ENCODE peak calls at places on chromosomes 11 and 22, in ten cellular contexts. One of them, this sample, is unnamed.

GRCh38 chr22:27686534-27686933 is 115.0 kb downstream of the MN1 start:
- DNase-seq in foreskin keratinocyte: no peak
- DNase-seq in HFF-Myc: no peak
- DNase-seq in BJ: peak; percentile 5
- DNase-seq in GM23338: no peak
- DNase-seq in transverse colon: peak; percentile 34
- DNase-seq in mesothelial cell of epicardium: no peak
- DNase-seq in dorsolateral prefrontal cortex: peak; percentile 88
- DNase-seq in Calu3: peak; percentile 69
- DNase-seq in kidney: peak; percentile 83
- DNase-seq in this sample: peak; percentile 93

GRCh38 chr11:119091966-119092879 is 7.5 kb downstream of the HMBS start:
- DNase-seq in mesothelial cell of epicardium: no peak
- DNase-seq in BJ: no peak
- DNase-seq in foreskin keratinocyte: no peak
- DNase-seq in Calu3: no peak
- DNase-seq in kidney: no peak
- DNase-seq in GM23338: no peak
- DNase-seq in HFF-Myc: no peak
- DNase-seq in transverse colon: no peak
- DNase-seq in dorsolateral prefrontal cortex: no peak
- DNase-seq in this sample: no peak

GRCh38 chr11:2769779-2770555 is 70.2 kb upstream of the KCNQ1OT1 start:
- DNase-seq in mesothelial cell of epicardium: peak; percentile 36
- DNase-seq in GM23338: no peak
- DNase-seq in transverse colon: no peak
- DNase-seq in foreskin keratinocyte: no peak
- DNase-seq in HFF-Myc: no peak
- DNase-seq in Calu3: no peak
- DNase-seq in kidney: peak; percentile 73
- DNase-seq in dorsolateral prefrontal cortex: peak; percentile 1
- DNase-seq in BJ: no peak
- DNase-seq in this sample: no peak

GRCh38 chr22:30436196-30436595 is 10.6 kb downstream of the MTFP1 start:
- DNase-seq in kidney: peak; percentile 26
- DNase-seq in Calu3: no peak
- DNase-seq in HFF-Myc: no peak
- DNase-seq in dorsolateral prefrontal cortex: no peak
- DNase-seq in mesothelial cell of epicardium: no peak
- DNase-seq in BJ: no peak
- DNase-seq in foreskin keratinocyte: no peak
- DNase-seq in transverse colon: no peak
- DNase-seq in GM23338: no peak
- DNase-seq in this sample: no peak

GRCh38 chr11:67271548-67272284 is 5.4 kb downstream of the GRK2 start:
- DNase-seq in BJ: no peak
- DNase-seq in foreskin keratinocyte: no peak
- DNase-seq in dorsolateral prefrontal cortex: peak; percentile 3
- DNase-seq in GM23338: no peak
- DNase-seq in transverse colon: peak; percentile 22
- DNase-seq in mesothelial cell of epicardium: no peak
- DNase-seq in Calu3: no peak
- DNase-seq in HFF-Myc: no peak
- DNase-seq in kidney: peak; percentile 77
- DNase-seq in this sample: no peak

GRCh38 chr11:31408205-31408604 is 38.5 kb downstream of the DNAJC24 start:
- DNase-seq in kidney: no peak
- DNase-seq in foreskin keratinocyte: no peak
- DNase-seq in Calu3: no peak
- DNase-seq in transverse colon: no peak
- DNase-seq in HFF-Myc: no peak
- DNase-seq in mesothelial cell of epicardium: no peak
- DNase-seq in BJ: no peak
- DNase-seq in GM23338: no peak
- DNase-seq in dorsolateral prefrontal cortex: no peak
- DNase-seq in this sample: no peak

GRCh38 chr22:46501701-46502100 is 35.7 kb downstream of the CELSR1 start:
- DNase-seq in transverse colon: no peak
- DNase-seq in dorsolateral prefrontal cortex: no peak
- DNase-seq in HFF-Myc: no peak
- DNase-seq in GM23338: no peak
- DNase-seq in Calu3: peak; percentile 14
- DNase-seq in BJ: peak; percentile 59
- DNase-seq in foreskin keratinocyte: peak; percentile 75
- DNase-seq in kidney: no peak
- DNase-seq in mesothelial cell of epicardium: no peak
- DNase-seq in this sample: peak; percentile 67

GRCh38 chr11:106421673-106422292 is 344.3 kb downstream of the AASDHPPT start:
- DNase-seq in Calu3: no peak
- DNase-seq in kidney: no peak
- DNase-seq in BJ: no peak
- DNase-seq in HFF-Myc: no peak
- DNase-seq in mesothelial cell of epicardium: no peak
- DNase-seq in dorsolateral prefrontal cortex: no peak
- DNase-seq in GM23338: peak; percentile 43
- DNase-seq in transverse colon: no peak
- DNase-seq in foreskin keratinocyte: peak; percentile 29
- DNase-seq in this sample: no peak

GRCh38 chr11:83676061-83676460 is 389.9 kb upstream of the CCDC90B start:
- DNase-seq in BJ: no peak
- DNase-seq in foreskin keratinocyte: no peak
- DNase-seq in GM23338: no peak
- DNase-seq in transverse colon: no peak
- DNase-seq in dorsolateral prefrontal cortex: no peak
- DNase-seq in HFF-Myc: no peak
- DNase-seq in Calu3: no peak
- DNase-seq in mesothelial cell of epicardium: no peak
- DNase-seq in kidney: no peak
- DNase-seq in this sample: no peak

GRCh38 chr11:24793479-24793878 is 296.6 kb downstream of the LUZP2 start:
- DNase-seq in HFF-Myc: no peak
- DNase-seq in foreskin keratinocyte: peak; percentile 24
- DNase-seq in dorsolateral prefrontal cortex: no peak
- DNase-seq in Calu3: no peak
- DNase-seq in mesothelial cell of epicardium: no peak
- DNase-seq in BJ: no peak
- DNase-seq in GM23338: no peak
- DNase-seq in kidney: no peak
- DNase-seq in transverse colon: no peak
- DNase-seq in this sample: peak; percentile 50

GRCh38 chr11:71437879-71438278 is 10.3 kb downstream of the DHCR7 start:
- DNase-seq in foreskin keratinocyte: no peak
- DNase-seq in Calu3: no peak
- DNase-seq in BJ: no peak
- DNase-seq in transverse colon: no peak
- DNase-seq in GM23338: no peak
- DNase-seq in dorsolateral prefrontal cortex: no peak
- DNase-seq in mesothelial cell of epicardium: no peak
- DNase-seq in kidney: no peak
- DNase-seq in HFF-Myc: no peak
- DNase-seq in this sample: no peak

GRCh38 chr11:120105576-120105975 is 32.3 kb downstream of the TRIM29 start:
- DNase-seq in mesothelial cell of epicardium: no peak
- DNase-seq in transverse colon: no peak
- DNase-seq in BJ: no peak
- DNase-seq in GM23338: no peak
- DNase-seq in kidney: no peak
- DNase-seq in Calu3: no peak
- DNase-seq in dorsolateral prefrontal cortex: no peak
- DNase-seq in HFF-Myc: no peak
- DNase-seq in foreskin keratinocyte: no peak
- DNase-seq in this sample: no peak

GRCh38 chr11:7971846-7972245 is 6.6 kb upstream of the NLRP10 start:
- DNase-seq in mesothelial cell of epicardium: no peak
- DNase-seq in transverse colon: no peak
- DNase-seq in kidney: no peak
- DNase-seq in foreskin keratinocyte: no peak
- DNase-seq in Calu3: no peak
- DNase-seq in dorsolateral prefrontal cortex: no peak
- DNase-seq in BJ: no peak
- DNase-seq in GM23338: no peak
- DNase-seq in HFF-Myc: no peak
- DNase-seq in this sample: peak; percentile 33

GRCh38 chr11:66846671-66847091 is 3.4 kb downstream of the RCE1 start:
- DNase-seq in transverse colon: no peak
- DNase-seq in HFF-Myc: no peak
- DNase-seq in kidney: peak; percentile 54
- DNase-seq in GM23338: no peak
- DNase-seq in Calu3: no peak
- DNase-seq in dorsolateral prefrontal cortex: no peak
- DNase-seq in BJ: no peak
- DNase-seq in mesothelial cell of epicardium: no peak
- DNase-seq in foreskin keratinocyte: no peak
- DNase-seq in this sample: peak; percentile 20

GRCh38 chr11:97772696-97773095 is 1248.1 kb upstream of the CNTN5 start:
- DNase-seq in transverse colon: no peak
- DNase-seq in HFF-Myc: no peak
- DNase-seq in Calu3: no peak
- DNase-seq in kidney: no peak
- DNase-seq in GM23338: no peak
- DNase-seq in BJ: no peak
- DNase-seq in mesothelial cell of epicardium: no peak
- DNase-seq in foreskin keratinocyte: no peak
- DNase-seq in dorsolateral prefrontal cortex: no peak
- DNase-seq in this sample: peak; percentile 40

GRCh38 chr11:105357764-105358163 is 218.2 kb upstream of the CARD18 start:
- DNase-seq in kidney: no peak
- DNase-seq in BJ: no peak
- DNase-seq in Calu3: no peak
- DNase-seq in transverse colon: no peak
- DNase-seq in HFF-Myc: no peak
- DNase-seq in GM23338: no peak
- DNase-seq in foreskin keratinocyte: peak; percentile 70
- DNase-seq in dorsolateral prefrontal cortex: no peak
- DNase-seq in mesothelial cell of epicardium: no peak
- DNase-seq in this sample: peak; percentile 71

GRCh38 chr11:36586543-36586942 is 7.8 kb upstream of the IFTAP start:
- DNase-seq in dorsolateral prefrontal cortex: no peak
- DNase-seq in kidney: no peak
- DNase-seq in Calu3: no peak
- DNase-seq in BJ: no peak
- DNase-seq in GM23338: no peak
- DNase-seq in HFF-Myc: no peak
- DNase-seq in foreskin keratinocyte: no peak
- DNase-seq in mesothelial cell of epicardium: no peak
- DNase-seq in transverse colon: no peak
- DNase-seq in this sample: no peak

GRCh38 chr11:121665211-121665838 is 212.6 kb upstream of the SORL1-AS1 start:
- DNase-seq in HFF-Myc: no peak
- DNase-seq in BJ: no peak
- DNase-seq in foreskin keratinocyte: no peak
- DNase-seq in transverse colon: no peak
- DNase-seq in dorsolateral prefrontal cortex: no peak
- DNase-seq in mesothelial cell of epicardium: no peak
- DNase-seq in kidney: no peak
- DNase-seq in GM23338: no peak
- DNase-seq in Calu3: no peak
- DNase-seq in this sample: no peak

GRCh38 chr11:23112987-23113886 is 253.0 kb upstream of the CCDC179 start:
- DNase-seq in GM23338: peak; percentile 79
- DNase-seq in Calu3: peak; percentile 73
- DNase-seq in foreskin keratinocyte: peak; percentile 48
- DNase-seq in transverse colon: peak; percentile 77
- DNase-seq in dorsolateral prefrontal cortex: no peak
- DNase-seq in HFF-Myc: peak; percentile 12
- DNase-seq in mesothelial cell of epicardium: no peak
- DNase-seq in kidney: no peak
- DNase-seq in BJ: no peak
- DNase-seq in this sample: peak; percentile 65
- TF ChIP-seq CTCF in GM23338: peak; percentile 84
- TF ChIP-seq CTCF in Calu3: peak; percentile 20
- TF ChIP-seq CTCF in foreskin keratinocyte: peak; percentile 82
- TF ChIP-seq CTCF in transverse colon: peak; percentile 48
- TF ChIP-seq CTCF in dorsolateral prefrontal cortex: no peak
- TF ChIP-seq CTCF in HFF-Myc: peak; percentile 48
- TF ChIP-seq CTCF in mesothelial cell of epicardium: peak; percentile 24
- TF ChIP-seq CTCF in kidney: peak; percentile 48
- TF ChIP-seq CTCF in BJ: peak; percentile 62
- TF ChIP-seq CTCF in this sample: peak; percentile 67

DNA sequence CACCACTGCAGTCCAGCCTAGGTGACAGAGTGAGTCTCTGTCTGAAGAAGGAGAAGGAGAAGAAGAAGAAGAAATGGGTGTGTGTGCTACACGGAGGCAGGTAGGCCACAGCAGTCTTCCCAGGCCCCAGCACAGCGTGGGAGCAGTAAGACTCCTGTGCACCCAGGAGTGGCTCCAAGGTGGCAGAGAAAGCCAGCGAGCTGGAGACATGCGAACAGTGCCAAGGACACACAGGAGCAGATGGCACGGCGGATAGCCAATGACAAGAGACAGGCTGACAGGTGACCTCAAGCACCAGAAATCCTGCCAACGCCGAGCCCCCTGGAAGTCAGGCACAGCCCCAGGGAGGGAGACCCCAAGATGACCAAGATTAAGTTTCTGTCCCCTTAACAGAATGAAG is 9.0 kb upstream of the SCGB1A1 start:
- DNase-seq in dorsolateral prefrontal cortex: no peak
- DNase-seq in Calu3: no peak
- DNase-seq in kidney: no peak
- DNase-seq in mesothelial cell of epicardium: no peak
- DNase-seq in HFF-Myc: no peak
- DNase-seq in transverse colon: no peak
- DNase-seq in foreskin keratinocyte: no peak
- DNase-seq in GM23338: no peak
- DNase-seq in BJ: no peak
- DNase-seq in this sample: no peak
- TF ChIP-seq CTCF in dorsolateral prefrontal cortex: no peak
- TF ChIP-seq CTCF in Calu3: no peak
- TF ChIP-seq CTCF in kidney: no peak
- TF ChIP-seq CTCF in mesothelial cell of epicardium: no peak
- TF ChIP-seq CTCF in HFF-Myc: no peak
- TF ChIP-seq CTCF in transverse colon: no peak
- TF ChIP-seq CTCF in foreskin keratinocyte: no peak
- TF ChIP-seq CTCF in GM23338: no peak
- TF ChIP-seq CTCF in BJ: no peak
- TF ChIP-seq CTCF in this sample: no peak

GRCh38 chr11:125423247-125423849 is 72.7 kb downstream of the FEZ1 start:
- DNase-seq in dorsolateral prefrontal cortex: no peak
- DNase-seq in GM23338: peak; percentile 57
- DNase-seq in Calu3: peak; percentile 44
- DNase-seq in HFF-Myc: no peak
- DNase-seq in kidney: peak; percentile 3
- DNase-seq in foreskin keratinocyte: no peak
- DNase-seq in BJ: no peak
- DNase-seq in transverse colon: no peak
- DNase-seq in mesothelial cell of epicardium: no peak
- DNase-seq in this sample: no peak
- TF ChIP-seq CTCF in dorsolateral prefrontal cortex: no peak
- TF ChIP-seq CTCF in GM23338: peak; percentile 79
- TF ChIP-seq CTCF in Calu3: peak; percentile 30
- TF ChIP-seq CTCF in HFF-Myc: peak; percentile 34
- TF ChIP-seq CTCF in kidney: no peak
- TF ChIP-seq CTCF in foreskin keratinocyte: peak; percentile 58
- TF ChIP-seq CTCF in BJ: peak; percentile 34
- TF ChIP-seq CTCF in transverse colon: no peak
- TF ChIP-seq CTCF in mesothelial cell of epicardium: no peak
- TF ChIP-seq CTCF in this sample: peak; percentile 47

DNA sequence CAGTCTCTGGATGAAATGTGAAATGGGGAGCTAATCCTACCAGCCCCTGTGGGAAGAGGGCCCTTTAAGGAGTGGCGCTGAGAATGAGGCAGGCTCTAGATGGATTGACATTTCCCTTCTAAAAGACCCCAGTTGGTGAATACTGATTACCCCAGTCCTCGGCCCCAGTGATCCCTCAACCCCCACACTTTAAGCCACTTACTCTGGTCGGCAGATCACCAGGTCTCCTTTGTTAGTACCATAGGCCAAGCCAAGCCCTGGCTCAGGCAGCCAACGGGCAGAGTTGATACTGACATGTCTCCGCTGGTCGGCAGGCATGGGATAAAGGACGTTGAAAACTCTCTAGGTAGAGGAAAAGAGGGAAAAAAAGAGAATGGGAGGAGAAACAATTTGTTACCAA is 26.1 kb upstream of the CHRM4 start:
- DNase-seq in foreskin keratinocyte: no peak
- DNase-seq in mesothelial cell of epicardium: no peak
- DNase-seq in BJ: no peak
- DNase-seq in Calu3: no peak
- DNase-seq in GM23338: peak; percentile 25
- DNase-seq in HFF-Myc: no peak
- DNase-seq in kidney: no peak
- DNase-seq in transverse colon: no peak
- DNase-seq in dorsolateral prefrontal cortex: no peak
- DNase-seq in this sample: no peak
- TF ChIP-seq CTCF in foreskin keratinocyte: no peak
- TF ChIP-seq CTCF in mesothelial cell of epicardium: no peak
- TF ChIP-seq CTCF in BJ: no peak
- TF ChIP-seq CTCF in Calu3: no peak
- TF ChIP-seq CTCF in GM23338: no peak
- TF ChIP-seq CTCF in HFF-Myc: no peak
- TF ChIP-seq CTCF in kidney: no peak
- TF ChIP-seq CTCF in transverse colon: no peak
- TF ChIP-seq CTCF in dorsolateral prefrontal cortex: no peak
- TF ChIP-seq CTCF in this sample: no peak

This sample was measured in fibroblast of pulmonary artery.